ENCODE peak calls at places on chromosomes 11 and 22, in nine cellular contexts. B, N, Y, H, W, O, A, X and S are unnamed samples.

GRCh38 chr11:8719260-8720190 is 36.9 kb downstream of the RPL27A start:
- DNase-seq in B (peak; percentile 53), Y (no peak), W (peak; percentile 96), H (no peak), A (no peak), N (no peak), O (no peak), X (peak; percentile 97), S (peak; percentile 98)

GRCh38 chr22:39208013-39208680 is 36.6 kb downstream of the PDGFB start:
- DNase-seq in Y (no peak), N (no peak), W (no peak), H (no peak), O (no peak), B (no peak), X (no peak), A (peak; percentile 53), S (no peak)

GRCh38 chr11:8019671-8020597 is 32.8 kb downstream of the EIF3F start:
- DNase-seq in X (peak; percentile 53), H (peak; percentile 36), A (peak; percentile 63), O (peak; percentile 48), W (peak; percentile 28), B (no peak), Y (peak; percentile 17), N (no peak), S (peak; percentile 36)

GRCh38 chr11:114354076-114354475 is 46.2 kb downstream of the C11orf71 start:
- DNase-seq in N (no peak), Y (no peak), O (no peak), X (peak; percentile 94), W (peak; percentile 77), H (no peak), A (no peak), B (no peak), S (peak; percentile 66)

GRCh38 chr11:67269401-67270255 is 3.4 kb downstream of the GRK2 start:
- DNase-seq in Y (no peak), N (peak; percentile 75), W (no peak), H (no peak), B (no peak), X (no peak), O (no peak), A (peak; percentile 61), S (no peak)

GRCh38 chr22:46675938-46676337 is 55.8 kb downstream of the GRAMD4 start:
- DNase-seq in O (no peak), N (no peak), A (no peak), H (no peak), B (no peak), W (no peak), X (no peak), Y (no peak), S (no peak)

GRCh38 chr11:64058494-64058893 is 22.8 kb downstream of the FLRT1 start:
- DNase-seq in O (no peak), H (no peak), B (peak; percentile 81), Y (no peak), W (no peak), X (no peak), A (no peak), N (no peak), S (no peak)

GRCh38 chr22:48920776-48921241 is 906.9 kb downstream of the BRD1 start:
- DNase-seq in Y (no peak), O (no peak), W (no peak), A (peak; percentile 47), N (peak; percentile 17), H (no peak), X (no peak), B (no peak), S (no peak)

GRCh38 chr22:26660961-26661578 is 3.7 kb downstream of the MIAT start:
- DNase-seq in X (no peak), W (no peak), H (no peak), B (no peak), A (no peak), O (no peak), Y (no peak), N (no peak), S (no peak)

GRCh38 chr22:35746946-35747703 is 29.5 kb downstream of the APOL5 start:
- DNase-seq in B (no peak), A (no peak), Y (no peak), H (no peak), W (peak; percentile 28), X (no peak), N (no peak), O (no peak), S (no peak)

GRCh38 chr11:575996-576756 is at the start of gene PHRF1:
- DNase-seq in O (peak; percentile 97), W (peak; percentile 89), A (peak; percentile 99), B (peak; percentile 96), Y (peak; percentile 91), H (peak; percentile 95), X (peak; percentile 90), N (peak; percentile 97), S (peak; percentile 94)

GRCh38 chr11:59283825-59284772 is 71.4 kb upstream of the MPEG1 start:
- DNase-seq in B (peak; percentile 23), N (peak; percentile 53), Y (peak; percentile 30), X (peak; percentile 60), H (peak; percentile 60), W (peak; percentile 27), A (no peak), O (peak; percentile 34), S (peak; percentile 46)

GRCh38 chr22:35839811-35840739 is 122.4 kb downstream of the APOL5 start:
- DNase-seq in Y (peak; percentile 83), H (peak; percentile 92), N (peak; percentile 72), X (peak; percentile 98), A (peak; percentile 91), O (peak; percentile 78), W (peak; percentile 97), B (peak; percentile 88), S (peak; percentile 99)

GRCh38 chr11:1546077-1546535 is 26.0 kb downstream of the DUSP8 start:
- DNase-seq in A (no peak), O (no peak), B (no peak), W (no peak), X (no peak), N (no peak), H (no peak), Y (no peak), S (no peak)

GRCh38 chr11:126341760-126342161 is 13.7 kb upstream of the ST3GAL4 start:
- DNase-seq in B (no peak), N (no peak), X (peak; percentile 71), W (peak; percentile 82), Y (no peak), H (no peak), A (no peak), O (no peak), S (peak; percentile 78)

GRCh38 chr22:32958021-32958420 is 100.2 kb downstream of the SYN3 start:
- DNase-seq in B (peak; percentile 16), X (no peak), N (no peak), H (no peak), W (no peak), Y (no peak), A (no peak), O (no peak), S (no peak)
- TF ChIP-seq CTCF in B (no peak), X (no peak), N (no peak), H (peak; percentile 27), W (no peak), Y (no peak), A (no peak), O (no peak), S (no peak)

GRCh38 chr22:34379825-34380224 is 459.5 kb upstream of the LARGE1 start:
- DNase-seq in H (no peak), N (no peak), O (no peak), W (no peak), A (no peak), X (no peak), Y (no peak), B (no peak), S (no peak)

DNA sequence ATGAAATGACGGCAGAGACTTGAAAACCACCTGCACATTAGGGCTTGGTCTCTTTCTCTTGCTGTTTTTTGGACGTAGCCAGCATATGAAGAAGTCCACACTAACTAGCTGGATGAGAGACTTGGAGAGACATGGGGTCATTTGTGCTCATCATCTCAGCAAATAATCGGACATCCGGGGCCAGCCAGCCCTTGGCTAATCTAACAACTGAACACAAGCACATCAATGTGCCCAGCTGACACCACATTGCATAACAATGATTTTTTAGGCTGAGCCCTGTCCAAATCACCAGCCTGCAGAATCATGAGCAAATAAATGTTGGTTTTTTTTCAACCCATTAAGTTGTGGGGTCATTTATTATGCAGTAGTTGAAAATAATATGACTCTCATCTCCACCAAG is 460.3 kb upstream of the LARGE1 start:
- DNase-seq in X (no peak), W (no peak), A (no peak), N (no peak), B (no peak), O (no peak), H (no peak), Y (no peak), S (no peak)
- TF ChIP-seq CTCF in X (no peak), W (no peak), A (no peak), N (no peak), B (no peak), O (no peak), H (no peak), Y (no peak), S (no peak)

GRCh38 chr22:42074153-42074750 is at the start of gene PHETA2:
- DNase-seq in W (no peak), X (peak; percentile 34), B (no peak), O (no peak), H (peak; percentile 14), N (peak; percentile 61), A (peak; percentile 85), Y (peak; percentile 60), S (peak; percentile 60)
- TF ChIP-seq CTCF in W (peak; percentile 77), X (peak; percentile 40), B (no peak), O (no peak), H (peak; percentile 42), N (peak; percentile 54), A (peak; percentile 53), Y (peak; percentile 25), S (peak; percentile 43)

GRCh38 chr11:118883368-118884071 is at the start of gene CXCR5:
- DNase-seq in B (no peak), Y (no peak), A (no peak), H (no peak), O (no peak), X (no peak), W (no peak), N (no peak), S (no peak)

GRCh38 chr11:118881130-118881717 is 2.5 kb upstream of the CXCR5 start:
- DNase-seq in O (no peak), B (no peak), W (no peak), N (no peak), Y (no peak), A (no peak), X (no peak), H (no peak), S (no peak)

GRCh38 chr11:118882489-118882888 is 1.2 kb upstream of the CXCR5 start:
- DNase-seq in A (no peak), X (no peak), Y (no peak), O (no peak), N (no peak), H (no peak), B (no peak), W (no peak), S (peak; percentile 24)

GRCh38 chr11:118884613-118885274 is 1.1 kb downstream of the CXCR5 start:
- DNase-seq in B (no peak), O (no peak), X (no peak), A (no peak), H (no peak), W (no peak), Y (no peak), N (no peak), S (no peak)

DNA sequence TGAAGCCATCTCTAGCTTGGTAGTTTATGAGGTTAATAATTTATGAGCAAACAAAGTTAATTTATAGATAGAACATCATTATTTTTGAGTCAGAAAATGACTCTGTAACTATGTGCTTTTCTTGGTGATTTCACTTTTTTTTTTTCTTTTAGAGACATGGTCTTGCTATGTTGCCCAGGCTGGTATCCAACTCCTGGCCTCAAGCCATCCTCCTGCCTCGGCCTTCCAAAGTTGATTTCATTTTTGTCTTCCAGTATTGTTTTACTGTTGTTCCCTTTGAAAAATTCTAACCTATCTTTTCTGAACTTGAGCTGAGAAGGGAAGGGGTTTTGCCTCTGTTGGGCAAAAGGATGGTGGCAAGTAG is 706 bp upstream of the CXCR5 start:
- DNase-seq in W (no peak), Y (no peak), X (no peak), N (no peak), B (no peak), O (no peak), A (no peak), H (no peak), S (no peak)
- TF ChIP-seq CTCF in W (no peak), Y (no peak), X (no peak), N (no peak), B (no peak), O (no peak), A (no peak), H (no peak), S (no peak)